ENCODE peak calls at places on chromosomes 7 and 10, in five cellular contexts. J, M, D, P and O are unnamed samples.

GRCh38 chr7:136183981-136184380 is 206.8 kb upstream of the MTPN start:
- DNase-seq in D (peak), J (no peak), P (no peak), M (no peak), O (no peak)

GRCh38 chr10:64648915-64649314 is 1127.7 kb downstream of the REEP3 start:
- DNase-seq in M (no peak), P (no peak), J (peak), D (no peak), O (no peak)

GRCh38 chr7:24241216-24241615 is 42.8 kb upstream of the NPY start:
- DNase-seq in M (no peak), D (no peak), J (no peak), P (no peak), O (no peak)

GRCh38 chr10:73625884-73626753 is 15.2 kb downstream of the MYOZ1 start:
- DNase-seq in J (peak), M (peak), P (peak), D (peak), O (peak)

GRCh38 chr7:128361463-128362441 is at the start of gene PRRT4:
- DNase-seq in M (peak), P (no peak), J (peak), D (no peak), O (peak)

GRCh38 chr10:73953665-73954064 is 42.7 kb downstream of the PLAU start:
- DNase-seq in M (no peak), J (peak), D (no peak), P (no peak), O (no peak)

GRCh38 chr7:44064791-44065430 is 456 bp downstream of the PGAM2 start:
- DNase-seq in D (no peak), P (no peak), M (peak), J (no peak), O (no peak)

GRCh38 chr7:155979994-155980393 is 167.7 kb upstream of the SHH start:
- DNase-seq in D (no peak), P (no peak), M (peak), J (no peak), O (no peak)

GRCh38 chr7:91020611-91021385 is 243.4 kb upstream of the FZD1 start:
- DNase-seq in J (no peak), M (no peak), D (peak), P (no peak), O (no peak)

GRCh38 chr7:44671069-44671468 is 64.6 kb downstream of the OGDH start:
- DNase-seq in D (no peak), J (no peak), P (no peak), M (no peak), O (no peak)

GRCh38 chr7:84060760-84061261 is 133.8 kb downstream of the SEMA3A start:
- DNase-seq in D (peak), P (no peak), M (no peak), J (no peak), O (no peak)

GRCh38 chr7:17501461-17502208 is 203.2 kb downstream of the AHR start:
- DNase-seq in P (no peak), D (no peak), M (no peak), J (no peak), O (no peak)

GRCh38 chr10:133351408-133352318 is 4.5 kb downstream of the PRAP1 start:
- DNase-seq in P (no peak), D (no peak), J (no peak), M (no peak), O (peak)